ENCODE peak calls at places on chromosomes 16 and 17, in nine cellular contexts. C, Y, U, T, P, R, W, J and X are unnamed samples.

GRCh38 chr16:22684282-22685161 is 129.4 kb upstream of the HS3ST2 start:
- DNase-seq in T (no peak), Y (peak; percentile 32), R (no peak), J (no peak), P (peak; percentile 55), C (no peak), U (no peak), W (no peak), X (no peak)

GRCh38 chr17:59074494-59074893 is 32.2 kb downstream of the TRIM37 start:
- DNase-seq in W (no peak), T (peak; percentile 27), U (no peak), Y (no peak), P (no peak), R (peak; percentile 51), C (no peak), J (no peak), X (peak; percentile 46)

GRCh38 chr17:1714488-1714979 is 4.4 kb upstream of the TLCD2 start:
- DNase-seq in P (peak; percentile 91), J (peak; percentile 96), C (peak; percentile 95), T (peak; percentile 99), U (no peak), W (no peak), R (peak; percentile 97), Y (no peak), X (peak; percentile 94)

GRCh38 chr17:19805006-19805405 is 56.9 kb upstream of the ALDH3A1 start:
- DNase-seq in P (peak; percentile 15), Y (no peak), R (no peak), C (no peak), W (no peak), U (no peak), J (no peak), T (no peak), X (peak; percentile 55)

GRCh38 chr17:20206068-20206467 is 196.9 kb downstream of the SPECC1 start:
- DNase-seq in C (no peak), W (no peak), J (no peak), Y (peak; percentile 40), P (no peak), R (peak; percentile 75), U (no peak), T (no peak), X (no peak)

GRCh38 chr17:17044846-17045561 is 2.7 kb downstream of the MPRIP start:
- DNase-seq in C (peak; percentile 47), R (peak; percentile 85), W (peak; percentile 50), P (no peak), Y (peak; percentile 45), U (no peak), J (no peak), T (peak; percentile 66), X (no peak)

GRCh38 chr16:87725596-87726235 is 40.1 kb downstream of the KLHDC4 start:
- DNase-seq in U (no peak), P (no peak), J (no peak), Y (no peak), R (peak; percentile 80), T (peak; percentile 82), C (no peak), W (peak; percentile 68), X (peak; percentile 36)

GRCh38 chr16:57774886-57775285 is 27.4 kb downstream of the KIFC3 start:
- DNase-seq in R (no peak), U (no peak), T (no peak), C (no peak), Y (no peak), J (no peak), W (no peak), P (no peak), X (no peak)

GRCh38 chr16:84482001-84482891 is 22.2 kb downstream of the MEAK7 start:
- DNase-seq in U (no peak), P (no peak), C (no peak), W (no peak), Y (no peak), J (no peak), R (no peak), T (no peak), X (no peak)

GRCh38 chr17:46193626-46194392 is 580 bp upstream of the KANSL1 start:
- DNase-seq in T (peak; percentile 97), C (peak; percentile 99), J (peak; percentile 92), P (peak; percentile 99), U (peak; percentile 85), W (peak; percentile 97), Y (peak; percentile 96), R (peak; percentile 96), X (peak; percentile 63)

GRCh38 chr16:69143116-69143515 is 10.7 kb downstream of the UTP4 start:
- DNase-seq in U (no peak), W (peak; percentile 43), T (no peak), P (no peak), R (no peak), Y (no peak), J (no peak), C (no peak), X (no peak)

GRCh38 chr17:32142857-32143524 is 689 bp downstream of the RHOT1 start:
- DNase-seq in R (peak; percentile 79), T (peak; percentile 70), C (no peak), P (peak; percentile 77), W (peak; percentile 47), Y (peak; percentile 38), U (peak; percentile 62), J (peak; percentile 49), X (no peak)

GRCh38 chr17:35074711-35075707 is 11.5 kb upstream of the RFFL start:
- DNase-seq in C (no peak), P (no peak), R (no peak), Y (no peak), J (no peak), T (no peak), U (no peak), W (no peak), X (no peak)

GRCh38 chr17:8366231-8366630 is 10.3 kb downstream of the KRABD2 start:
- DNase-seq in P (peak; percentile 38), W (no peak), U (no peak), R (peak; percentile 87), Y (no peak), T (peak; percentile 69), C (no peak), J (no peak), X (peak; percentile 80)

GRCh38 chr17:39634384-39634871 is 2.5 kb upstream of the STARD3 start:
- DNase-seq in R (no peak), J (no peak), Y (peak; percentile 51), W (peak; percentile 67), U (peak; percentile 67), P (peak; percentile 74), T (peak; percentile 67), C (no peak), X (no peak)